ENCODE peak calls at places on chromosomes 7 and 10, in seven cellular contexts. G is effector CD4-positive, alpha-beta T cell; V is cardiac fibroblast; O is stimulated activated naive CD8-positive, alpha-beta T cell treated with anti-CD3 and anti-CD28 coated beads, Interleukin-15, amount 100 ng/mL, for 72 hours; K is tibial nerve; W is sciatic nerve; H is HEK293T. I is an unnamed sample.

GRCh38 chr7:54888067-54888735 is 129.2 kb upstream of the SEC61G start:
- DNase-seq in G (no peak), V (peak), O (no peak), K (no peak), W (no peak), H (no peak), I (no peak)

GRCh38 chr7:123747620-123748141 is 1.1 kb downstream of the WASL start:
- DNase-seq in G (peak), V (peak), O (peak), K (peak), W (peak), H (peak), I (peak)

GRCh38 chr7:109901916-109902315 is 1189.0 kb upstream of the LRRN3 start:
- DNase-seq in G (no peak), V (no peak), O (no peak), K (no peak), W (no peak), H (no peak), I (no peak)

GRCh38 chr7:55992346-55992745 is 28.0 kb downstream of the NIPSNAP2 start:
- DNase-seq in G (no peak), V (no peak), O (no peak), K (no peak), W (no peak), H (no peak), I (no peak)

GRCh38 chr10:59877191-59877671 is 29.1 kb downstream of the CCDC6 start:
- DNase-seq in G (no peak), V (no peak), O (no peak), K (no peak), W (no peak), H (no peak), I (no peak)

GRCh38 chr7:29918850-29919249 is 70.8 kb downstream of the SCRN1 start:
- DNase-seq in G (no peak), V (no peak), O (no peak), K (no peak), W (no peak), H (no peak), I (no peak)

GRCh38 chr10:43863859-43864591 is 215.3 kb upstream of the ZNF32 start:
- DNase-seq in G (no peak), V (peak), O (no peak), K (no peak), W (peak), H (no peak), I (no peak)

GRCh38 chr7:47807756-47808155 is 140.5 kb downstream of the PKD1L1 start:
- DNase-seq in G (no peak), V (no peak), O (no peak), K (no peak), W (no peak), H (no peak), I (no peak)

GRCh38 chr10:94294168-94294567 is 68.6 kb downstream of the NOC3L start:
- DNase-seq in G (no peak), V (no peak), O (no peak), K (no peak), W (no peak), H (no peak), I (no peak)

GRCh38 chr10:118488710-118489497 is 106.5 kb downstream of the PRLHR start:
- DNase-seq in G (no peak), V (no peak), O (no peak), K (no peak), W (no peak), H (no peak), I (no peak)

GRCh38 chr10:74598891-74599566 is 227.4 kb upstream of the KAT6B start:
- DNase-seq in G (no peak), V (peak), O (no peak), K (no peak), W (no peak), H (no peak), I (no peak)

GRCh38 chr7:125254521-125254920 is 324.9 kb upstream of the POT1 start:
- DNase-seq in G (no peak), V (no peak), O (no peak), K (no peak), W (no peak), H (no peak), I (no peak)

GRCh38 chr10:101121661-101122045 is 9.4 kb upstream of the TLX1 start:
- DNase-seq in G (no peak), V (no peak), O (no peak), K (no peak), W (no peak), H (no peak), I (no peak)

GRCh38 chr10:132587175-132587574 is 49.6 kb downstream of the INPP5A start:
- DNase-seq in G (no peak), V (no peak), O (no peak), K (no peak), W (no peak), H (no peak), I (no peak)

GRCh38 chr10:4902571-4903011 is 60.6 kb upstream of the AKR1C1 start:
- DNase-seq in G (no peak), V (peak), O (no peak), K (no peak), W (no peak), H (no peak), I (no peak)

GRCh38 chr7:4468320-4469102 is 213.6 kb upstream of the FOXK1 start:
- DNase-seq in G (no peak), V (no peak), O (no peak), K (no peak), W (no peak), H (no peak), I (no peak)

GRCh38 chr7:50446542-50446960 is 3.6 kb downstream of the FIGNL1 start:
- DNase-seq in G (no peak), V (no peak), O (peak), K (no peak), W (no peak), H (no peak), I (no peak)

GRCh38 chr7:129417073-129417472 is 17.2 kb upstream of the STRIP2 start:
- DNase-seq in G (no peak), V (no peak), O (no peak), K (no peak), W (no peak), H (no peak), I (no peak)

GRCh38 chr10:113108180-113108835 is 158.3 kb downstream of the TCF7L2 start:
- DNase-seq in G (no peak), V (no peak), O (peak), K (no peak), W (no peak), H (peak), I (peak)

GRCh38 chr7:139455789-139456188 is 27.7 kb downstream of the KLRG2 start:
- DNase-seq in G (no peak), V (no peak), O (no peak), K (no peak), W (no peak), H (no peak), I (no peak)

GRCh38 chr10:5589963-5590511 is 65.3 kb downstream of the CALML3 start:
- DNase-seq in G (no peak), V (peak), O (no peak), K (no peak), W (no peak), H (no peak), I (no peak)